ENCODE peak calls at places on chromosome 17, in six cellular contexts. R, X, Y, K, I and W are unnamed samples.

GRCh38 chr17:57104461-57105175 is 19.6 kb downstream of the AKAP1 start:
- DNase-seq in R (no peak), X (no peak), Y (no peak), K (peak), I (no peak), W (no peak)

GRCh38 chr17:21098934-21099687 is 27.7 kb upstream of the DHRS7B start:
- DNase-seq in R (peak), X (peak), Y (no peak), K (peak), I (peak), W (peak)

GRCh38 chr17:39325528-39326240 is 75.7 kb downstream of the FBXL20 start:
- DNase-seq in R (no peak), X (no peak), Y (no peak), K (no peak), I (no peak), W (no peak)

GRCh38 chr17:57579245-57579644 is 165.9 kb downstream of the CCDC182 start:
- DNase-seq in R (no peak), X (no peak), Y (no peak), K (no peak), I (no peak), W (no peak)

GRCh38 chr17:56681561-56682266 is 88.2 kb downstream of the NOG start:
- DNase-seq in R (no peak), X (peak), Y (peak), K (peak), I (no peak), W (peak)

GRCh38 chr17:67652433-67652832 is 65.3 kb upstream of the NOL11 start:
- DNase-seq in R (no peak), X (no peak), Y (no peak), K (no peak), I (no peak), W (no peak)

GRCh38 chr17:17171991-17172939 is 33.9 kb downstream of the PLD6 start:
- DNase-seq in R (no peak), X (no peak), Y (no peak), K (no peak), I (no peak), W (no peak)

GRCh38 chr17:76530489-76530814 is 7.1 kb downstream of the CYGB start:
- DNase-seq in R (no peak), X (no peak), Y (no peak), K (no peak), I (no peak), W (no peak)

GRCh38 chr17:14417336-14417735 is 116.5 kb downstream of the HS3ST3B1 start:
- DNase-seq in R (no peak), X (no peak), Y (no peak), K (no peak), I (no peak), W (no peak)

GRCh38 chr17:30793282-30793977 is 31.1 kb downstream of the CRLF3 start:
- DNase-seq in R (no peak), X (no peak), Y (no peak), K (no peak), I (no peak), W (no peak)

GRCh38 chr17:78379134-78379497 is 667 bp downstream of the PGS1 start:
- DNase-seq in R (no peak), X (no peak), Y (no peak), K (peak), I (no peak), W (no peak)

GRCh38 chr17:50130778-50131317 is 888 bp upstream of the SAMD14 start:
- DNase-seq in R (no peak), X (no peak), Y (no peak), K (no peak), I (no peak), W (no peak)

GRCh38 chr17:14922421-14922820 is 342.7 kb downstream of the PMP22 start:
- DNase-seq in R (no peak), X (no peak), Y (no peak), K (peak), I (no peak), W (no peak)

GRCh38 chr17:80751460-80752368 is 207.1 kb downstream of the RPTOR start:
- DNase-seq in R (no peak), X (no peak), Y (no peak), K (peak), I (peak), W (peak)

GRCh38 chr17:60766778-60767190 is 89.1 kb downstream of the BCAS3 start:
- DNase-seq in R (no peak), X (no peak), Y (no peak), K (no peak), I (no peak), W (peak)

GRCh38 chr17:11948791-11949190 is 48.5 kb downstream of the ZNF18 start:
- DNase-seq in R (no peak), X (peak), Y (no peak), K (peak), I (no peak), W (no peak)

GRCh38 chr17:63682981-63683380 is 16.9 kb downstream of the LIMD2 start:
- DNase-seq in R (no peak), X (no peak), Y (no peak), K (no peak), I (no peak), W (no peak)

GRCh38 chr17:35725058-35725457 is 6.4 kb upstream of the RASL10B start:
- DNase-seq in R (no peak), X (no peak), Y (no peak), K (no peak), I (no peak), W (no peak)

GRCh38 chr17:39231091-39231561 is 5.4 kb upstream of the STAC2 start:
- DNase-seq in R (no peak), X (no peak), Y (no peak), K (peak), I (no peak), W (no peak)

GRCh38 chr17:81002409-81003361 is 11.0 kb downstream of the CHMP6 start:
- DNase-seq in R (no peak), X (no peak), Y (no peak), K (peak), I (no peak), W (no peak)

GRCh38 chr17:79978545-79978852 is 57.2 kb downstream of the TBC1D16 start:
- DNase-seq in R (no peak), X (no peak), Y (no peak), K (peak), I (no peak), W (no peak)

GRCh38 chr17:39660397-39661043 is 4.6 kb upstream of the TCAP start:
- DNase-seq in R (no peak), X (no peak), Y (no peak), K (no peak), I (no peak), W (no peak)

GRCh38 chr17:43880420-43880991 is 26.8 kb downstream of the MPP2 start:
- DNase-seq in R (peak), X (peak), Y (no peak), K (peak), I (peak), W (no peak)

GRCh38 chr17:57649731-57650484 is 95.2 kb downstream of the CCDC182 start:
- DNase-seq in R (peak), X (no peak), Y (peak), K (peak), I (no peak), W (no peak)

GRCh38 chr17:20218231-20218630 is 209.1 kb downstream of the SPECC1 start:
- DNase-seq in R (no peak), X (no peak), Y (no peak), K (no peak), I (no peak), W (no peak)

GRCh38 chr17:53387745-53388144 is 435.0 kb upstream of the KIF2B start:
- DNase-seq in R (no peak), X (no peak), Y (no peak), K (no peak), I (no peak), W (no peak)

GRCh38 chr17:42484304-42484703 is 25.6 kb downstream of the ATP6V0A1 start:
- DNase-seq in R (no peak), X (no peak), Y (no peak), K (no peak), I (no peak), W (peak)

GRCh38 chr17:44987194-44987882 is 19.2 kb upstream of the C1QL1 start:
- DNase-seq in R (no peak), X (no peak), Y (no peak), K (no peak), I (no peak), W (peak)

GRCh38 chr17:61450641-61451537 is 1.3 kb upstream of the TBX4 start:
- DNase-seq in R (no peak), X (no peak), Y (no peak), K (no peak), I (no peak), W (no peak)

GRCh38 chr17:43104665-43105064 is 20.5 kb downstream of the BRCA1 start:
- DNase-seq in R (no peak), X (no peak), Y (no peak), K (no peak), I (no peak), W (no peak)

GRCh38 chr17:40122944-40123810 is 1.4 kb downstream of the MSL1 start:
- DNase-seq in R (peak), X (no peak), Y (no peak), K (peak), I (no peak), W (no peak)

GRCh38 chr17:79084291-79085153 is 9.9 kb downstream of the ENGASE start:
- DNase-seq in R (no peak), X (no peak), Y (no peak), K (no peak), I (no peak), W (no peak)

GRCh38 chr17:76272541-76273434 is 7.6 kb downstream of the UBALD2 start:
- DNase-seq in R (no peak), X (no peak), Y (no peak), K (no peak), I (no peak), W (no peak)

GRCh38 chr17:69581061-69581955 is 166.8 kb downstream of the MAP2K6 start:
- DNase-seq in R (no peak), X (no peak), Y (no peak), K (no peak), I (no peak), W (peak)

GRCh38 chr17:15918661-15919259 is 26.2 kb upstream of the ADORA2B start:
- DNase-seq in R (no peak), X (no peak), Y (no peak), K (peak), I (no peak), W (no peak)

GRCh38 chr17:78132086-78132676 is 1.6 kb downstream of the TMC8 start:
- DNase-seq in R (no peak), X (no peak), Y (no peak), K (no peak), I (no peak), W (peak)

DNA sequence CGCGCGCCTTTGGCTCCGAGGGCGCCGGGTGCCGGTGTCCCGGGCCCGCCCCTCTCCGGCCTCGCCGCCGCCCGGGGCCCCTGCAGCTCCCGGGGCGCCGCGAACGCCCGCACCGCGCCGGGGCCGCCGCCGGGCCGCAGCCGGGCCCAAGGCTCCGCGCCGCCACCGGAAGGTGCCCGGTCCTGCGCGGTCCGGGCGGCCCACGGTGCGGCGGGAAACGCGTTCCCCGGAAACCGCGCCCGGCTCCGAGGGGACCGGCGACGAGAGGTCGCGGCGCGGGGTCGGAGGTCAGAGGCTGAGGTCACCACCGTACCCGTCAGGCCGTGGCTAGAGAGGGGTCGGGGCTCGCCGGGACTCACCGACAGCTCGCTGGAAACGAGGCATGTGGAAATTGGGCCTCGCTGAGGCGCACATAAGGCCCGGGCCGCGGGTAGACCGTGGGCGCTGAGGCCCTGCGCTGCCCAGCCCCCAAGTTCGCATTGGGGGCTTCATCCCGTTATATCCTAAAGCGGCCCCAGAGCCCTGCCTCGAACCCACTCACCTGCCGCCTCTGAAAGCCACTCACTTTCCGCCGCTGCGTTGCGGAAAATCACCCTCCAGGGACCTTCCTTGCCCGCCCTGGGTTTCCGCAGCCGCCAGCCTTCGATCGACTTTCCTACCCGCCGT is at the start of gene DUS1L:
- DNase-seq in R (peak), X (no peak), Y (no peak), K (peak), I (peak), W (peak)
- H3K4me3 ChIP-seq in R (peak), X (peak), Y (peak), K (peak), I (peak), W (peak)

GRCh38 chr17:4859816-4860625 is 26.9 kb downstream of the MINK1 start:
- DNase-seq in R (no peak), X (no peak), Y (no peak), K (no peak), I (no peak), W (no peak)
- H3K4me3 ChIP-seq in R (no peak), X (no peak), Y (no peak), K (no peak), I (no peak), W (no peak)

GRCh38 chr17:59470624-59471297 is 94.6 kb upstream of the DHX40 start:
- DNase-seq in R (no peak), X (no peak), Y (no peak), K (no peak), I (no peak), W (no peak)

GRCh38 chr17:59465949-59466307 is 99.5 kb upstream of the DHX40 start:
- DNase-seq in R (no peak), X (no peak), Y (no peak), K (no peak), I (no peak), W (no peak)

GRCh38 chr17:59466943-59467801 is 98.2 kb upstream of the DHX40 start:
- DNase-seq in R (no peak), X (no peak), Y (no peak), K (no peak), I (no peak), W (peak)

GRCh38 chr17:59464246-59464645 is 101.2 kb upstream of the DHX40 start:
- DNase-seq in R (no peak), X (no peak), Y (no peak), K (no peak), I (no peak), W (no peak)

GRCh38 chr17:59469786-59470485 is 95.5 kb upstream of the DHX40 start:
- DNase-seq in R (no peak), X (no peak), Y (no peak), K (no peak), I (no peak), W (no peak)
- H3K4me3 ChIP-seq in R (no peak), X (no peak), Y (no peak), K (no peak), I (no peak), W (no peak)

DNA sequence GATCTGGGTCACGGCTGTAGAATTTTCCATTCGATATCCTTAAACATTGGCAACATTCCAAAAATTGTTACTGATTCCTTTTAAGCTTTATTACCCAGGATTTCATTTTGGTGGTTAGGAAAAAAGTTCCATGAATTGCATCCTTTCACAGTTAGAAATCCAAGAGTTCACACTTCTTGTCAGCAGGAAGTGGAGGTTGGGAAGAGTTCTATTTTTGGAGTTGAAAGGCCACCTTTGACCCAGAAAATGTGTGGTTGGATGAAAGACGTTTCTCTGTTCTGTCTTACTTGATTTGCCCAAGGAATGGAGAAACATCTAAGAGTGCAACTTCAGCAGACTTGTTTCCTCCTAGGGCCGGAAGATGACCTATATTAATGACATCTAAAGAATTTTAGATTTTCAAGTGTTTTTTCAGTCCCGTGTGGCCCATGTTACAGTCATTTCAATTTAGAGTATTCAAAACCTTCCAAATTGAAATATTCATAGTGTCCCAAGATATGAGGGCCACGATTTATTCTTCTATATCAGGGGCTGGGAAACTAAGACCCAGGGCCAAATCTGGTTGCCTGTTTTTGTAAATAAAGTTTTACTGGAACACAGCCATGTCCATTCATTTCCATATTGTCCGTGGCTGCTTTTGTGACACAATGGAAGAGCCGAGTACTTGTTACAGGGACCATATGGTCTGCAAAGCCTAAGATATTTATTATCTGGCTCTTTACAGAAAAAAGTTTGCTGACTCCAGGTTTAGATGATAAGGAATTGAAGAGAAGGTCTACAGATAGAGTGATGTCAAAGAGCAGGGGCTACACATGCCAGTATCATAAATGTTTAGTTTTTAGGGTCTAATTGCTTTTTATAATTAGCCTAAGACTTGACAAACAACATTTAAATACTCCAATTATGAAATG is 50.2 kb downstream of the CDK5R1 start:
- DNase-seq in R (no peak), X (no peak), Y (no peak), K (peak), I (no peak), W (no peak)
- H3K4me3 ChIP-seq in R (no peak), X (no peak), Y (no peak), K (no peak), I (no peak), W (no peak)

GRCh38 chr17:10033449-10033848 is 128.4 kb upstream of the RCVRN start:
- DNase-seq in R (no peak), X (no peak), Y (no peak), K (no peak), I (no peak), W (no peak)

GRCh38 chr17:10033982-10034381 is 128.9 kb upstream of the RCVRN start:
- DNase-seq in R (no peak), X (no peak), Y (no peak), K (peak), I (no peak), W (no peak)

GRCh38 chr17:10032142-10032541 is 127.1 kb upstream of the RCVRN start:
- DNase-seq in R (no peak), X (no peak), Y (peak), K (peak), I (no peak), W (no peak)

GRCh38 chr17:10034719-10035475 is 129.8 kb upstream of the RCVRN start:
- DNase-seq in R (no peak), X (no peak), Y (no peak), K (peak), I (no peak), W (no peak)

DNA sequence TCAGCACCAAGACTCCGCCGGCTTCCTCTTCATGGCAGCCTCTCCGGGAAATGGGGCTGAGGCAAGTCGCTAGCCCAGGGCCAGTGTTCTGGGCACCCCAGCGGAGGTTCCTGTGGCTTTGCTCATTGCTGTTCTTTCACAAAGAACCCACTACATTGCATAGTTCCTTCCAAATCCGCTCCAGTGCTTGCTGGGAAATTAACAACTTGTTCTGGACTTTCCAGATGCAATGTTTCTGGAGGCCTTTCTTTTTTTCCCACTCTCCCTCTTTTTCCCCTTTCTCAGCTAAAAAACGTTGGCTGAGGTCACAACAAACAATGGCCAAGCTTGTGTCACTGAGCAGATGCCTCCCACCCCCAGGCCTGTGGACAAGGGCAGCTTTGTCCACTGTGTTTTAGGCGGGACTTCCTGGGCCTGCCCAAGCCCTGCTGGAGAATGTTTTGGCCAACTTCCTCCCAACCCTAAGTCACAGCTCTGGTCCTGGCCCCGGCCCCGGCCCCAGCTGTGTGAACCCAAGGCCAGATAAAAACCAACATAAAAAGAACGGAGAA is 131.5 kb upstream of the RCVRN start:
- DNase-seq in R (no peak), X (no peak), Y (no peak), K (peak), I (no peak), W (no peak)
- H3K4me3 ChIP-seq in R (no peak), X (no peak), Y (no peak), K (no peak), I (no peak), W (no peak)

DNA sequence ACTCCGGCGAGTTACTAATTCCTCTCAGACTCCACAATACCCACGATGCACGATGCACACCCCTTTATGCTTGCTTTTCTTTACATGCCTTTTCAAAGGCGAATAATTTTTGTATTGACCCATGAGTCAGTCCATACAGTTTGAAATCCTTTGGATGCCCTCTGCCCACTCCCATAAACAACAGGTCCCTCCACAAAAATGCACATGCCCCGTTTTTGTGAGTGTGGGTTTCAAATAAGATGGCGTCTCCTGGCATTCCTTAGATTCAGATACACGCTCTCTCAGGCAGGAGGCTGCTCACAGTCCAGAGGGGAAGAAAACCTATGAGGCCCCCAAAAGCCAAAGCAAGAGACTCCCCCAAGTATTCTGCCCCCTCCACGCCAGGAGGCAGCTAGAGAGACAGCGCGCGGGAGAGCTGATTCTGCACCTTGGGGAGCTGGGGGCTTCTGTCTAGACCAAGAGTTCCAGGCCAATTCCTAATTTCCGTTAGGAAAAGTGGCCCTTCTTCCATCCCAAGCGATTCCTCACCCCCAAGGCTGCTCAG is 19.6 kb upstream of the HOXB9 start:
- DNase-seq in R (no peak), X (no peak), Y (no peak), K (no peak), I (no peak), W (no peak)
- H3K4me3 ChIP-seq in R (peak), X (peak), Y (peak), K (peak), I (no peak), W (no peak)

DNA sequence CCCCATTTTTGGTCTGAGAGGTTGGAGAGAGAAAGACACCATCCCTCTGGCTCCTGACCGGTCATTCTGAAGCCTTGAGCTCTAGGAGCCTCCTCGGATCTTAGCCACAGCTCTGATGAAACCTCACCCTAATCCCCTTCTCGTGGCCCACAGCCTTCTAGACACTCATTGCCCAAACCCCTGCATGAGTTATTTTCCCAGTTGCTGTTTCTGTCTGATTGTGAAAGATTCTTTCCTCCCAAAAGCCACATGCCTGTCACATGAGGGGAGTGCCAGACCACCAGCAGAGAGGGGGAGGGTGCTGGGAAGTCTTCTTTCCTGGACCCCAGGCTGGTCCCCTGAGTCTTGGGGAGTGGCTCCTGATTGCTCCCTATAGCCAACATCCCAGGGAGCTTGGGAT is 17.6 kb upstream of the ABR start:
- DNase-seq in R (no peak), X (no peak), Y (no peak), K (peak), I (no peak), W (peak)
- H3K4me3 ChIP-seq in R (no peak), X (no peak), Y (no peak), K (no peak), I (no peak), W (no peak)